ENCODE peak calls at places on chromosomes 13 and 19, in eight cellular contexts. Q is cardiac muscle cell; Z is C1 segment of cervical spinal cord; H is activated T-cell treated with anti-CD3 and anti-CD28 coated beads for 4 hours; G is iris pigment epithelial cell; M is upper lobe of right lung; I is CD8-positive, alpha-beta memory T cell; S is stimulated activated CD4-positive, alpha-beta T cell treated with anti-CD3 and anti-CD28 coated beads, Interleukin-15, amount 100 ng/mL, for 1 hour. V is an unnamed sample.

GRCh38 chr13:45198924-45199323 is 1.9 kb downstream of the KCTD4 start:
- DNase-seq in H (no peak), M (no peak), I (no peak), Z (no peak), Q (no peak), G (no peak), S (no peak), V (no peak)

GRCh38 chr19:496333-496634 is at the start of gene MADCAM1:
- DNase-seq in Z (no peak), M (no peak), S (no peak), G (no peak), I (no peak), H (no peak), Q (no peak), V (no peak)

GRCh38 chr13:75635101-75635620 is 969 bp upstream of the LMO7 start:
- DNase-seq in I (no peak), G (no peak), M (peak; percentile 64), S (no peak), Q (no peak), Z (no peak), H (no peak), V (no peak)

GRCh38 chr13:76708138-76708537 is 178.1 kb downstream of the KCTD12 start:
- DNase-seq in G (no peak), Z (peak; percentile 48), H (no peak), Q (no peak), I (no peak), M (no peak), S (no peak), V (no peak)

GRCh38 chr13:106467406-106468122 is 67.9 kb downstream of the EFNB2 start:
- DNase-seq in M (no peak), Z (no peak), I (no peak), G (no peak), H (no peak), S (no peak), Q (no peak), V (no peak)

GRCh38 chr19:10686661-10687517 is 14.3 kb upstream of the QTRT1 start:
- DNase-seq in Z (peak; percentile 58), G (no peak), Q (no peak), S (no peak), I (no peak), M (no peak), H (no peak), V (no peak)

GRCh38 chr19:19410553-19411550 is 5.4 kb downstream of the GATAD2A start:
- DNase-seq in Z (no peak), H (no peak), I (peak; percentile 36), G (no peak), S (no peak), Q (no peak), M (no peak), V (no peak)

GRCh38 chr19:35142531-35143230 is 374 bp upstream of the FXYD7 start:
- DNase-seq in I (peak; percentile 61), Z (no peak), G (no peak), H (peak; percentile 69), Q (peak; percentile 52), M (peak; percentile 80), S (peak; percentile 63), V (peak; percentile 61)

GRCh38 chr13:68713394-68713793 is 1394.2 kb upstream of the ATXN8OS start:
- DNase-seq in Z (no peak), I (no peak), Q (no peak), S (no peak), H (no peak), G (no peak), M (no peak), V (no peak)

GRCh38 chr13:76833465-76833864 is 52.7 kb downstream of the KCTD12 start:
- DNase-seq in G (no peak), I (no peak), Q (no peak), S (no peak), M (no peak), Z (no peak), H (no peak), V (no peak)

GRCh38 chr19:47518139-47518538 is 3.3 kb upstream of the NAPA start:
- DNase-seq in Q (no peak), H (peak; percentile 36), G (no peak), S (no peak), Z (no peak), M (no peak), I (peak; percentile 20), V (peak; percentile 9)

GRCh38 chr13:45512148-45512498 is 47.4 kb downstream of the COG3 start:
- DNase-seq in G (no peak), S (no peak), I (no peak), M (no peak), Z (no peak), Q (no peak), H (no peak), V (no peak)

GRCh38 chr13:48235814-48236135 is 2.8 kb downstream of the ITM2B start:
- DNase-seq in H (no peak), Z (no peak), S (no peak), I (no peak), G (no peak), Q (no peak), M (no peak), V (no peak)

GRCh38 chr19:15087182-15087581 is 5.2 kb downstream of the OR1I1 start:
- DNase-seq in I (no peak), S (no peak), Z (no peak), M (no peak), Q (no peak), H (no peak), G (no peak), V (no peak)

GRCh38 chr13:91909617-91910016 is 511.2 kb downstream of the GPC5 start:
- DNase-seq in Z (no peak), S (no peak), M (no peak), I (no peak), Q (no peak), G (no peak), H (no peak), V (no peak)

GRCh38 chr13:95156208-95156607 is 145.0 kb downstream of the ABCC4 start:
- DNase-seq in S (no peak), G (peak; percentile 44), I (no peak), Q (peak; percentile 63), H (no peak), Z (no peak), M (no peak), V (no peak)

GRCh38 chr13:59710416-59710815 is 453.3 kb downstream of the DIAPH3 start:
- DNase-seq in G (no peak), Q (no peak), M (no peak), I (no peak), Z (no peak), S (no peak), H (no peak), V (no peak)

GRCh38 chr19:50716178-50717025 is 3.2 kb downstream of the SHANK1 start:
- DNase-seq in Z (no peak), M (no peak), G (no peak), I (no peak), S (no peak), Q (no peak), H (no peak), V (no peak)

GRCh38 chr13:59746291-59746962 is 417.3 kb downstream of the DIAPH3 start:
- DNase-seq in Q (peak; percentile 21), Z (no peak), I (no peak), G (peak; percentile 77), M (no peak), S (no peak), H (no peak), V (no peak)

GRCh38 chr19:8552810-8553209 is 24.4 kb downstream of the MYO1F start:
- DNase-seq in S (no peak), Z (no peak), M (no peak), H (no peak), Q (peak; percentile 58), G (peak; percentile 67), I (no peak), V (no peak)

GRCh38 chr19:7679017-7679720 is 1.5 kb upstream of the TRAPPC5 start:
- DNase-seq in M (no peak), H (peak; percentile 56), Q (no peak), G (no peak), Z (peak; percentile 5), I (peak; percentile 53), S (peak; percentile 48), V (peak; percentile 51)

GRCh38 chr13:78875792-78876580 is 217.0 kb upstream of the OBI1 start:
- DNase-seq in Q (no peak), H (no peak), Z (no peak), M (no peak), G (no peak), S (no peak), I (no peak), V (no peak)

GRCh38 chr19:5126498-5127223 is 157.7 kb downstream of the KDM4B start:
- DNase-seq in I (no peak), Q (no peak), S (no peak), Z (no peak), H (no peak), G (no peak), M (no peak), V (no peak)

GRCh38 chr13:48431431-48431830 is 18.5 kb upstream of the LPAR6 start:
- DNase-seq in Z (no peak), M (no peak), S (no peak), G (peak; percentile 55), Q (peak; percentile 37), H (no peak), I (no peak), V (no peak)

GRCh38 chr19:10260141-10260584 is 8.1 kb downstream of the MRPL4 start:
- DNase-seq in I (no peak), H (peak; percentile 36), Z (no peak), M (peak; percentile 93), Q (no peak), G (no peak), S (no peak), V (peak; percentile 55)

GRCh38 chr13:113410472-113411201 is 42.7 kb downstream of the ADPRHL1 start:
- DNase-seq in G (peak; percentile 49), Q (no peak), S (no peak), Z (no peak), I (no peak), M (peak; percentile 42), H (no peak), V (no peak)

GRCh38 chr13:27482996-27483395 is 32.6 kb upstream of the MTIF3 start:
- DNase-seq in Z (no peak), I (no peak), H (no peak), Q (no peak), G (no peak), S (no peak), M (no peak), V (no peak)

GRCh38 chr19:48962029-48962848 is 2.9 kb upstream of the FTL start:
- DNase-seq in H (no peak), G (peak; percentile 56), I (no peak), Z (peak; percentile 6), M (peak; percentile 93), Q (peak; percentile 40), S (peak; percentile 33), V (no peak)

GRCh38 chr19:44050740-44051653 is 839 bp upstream of the ZNF223 start:
- DNase-seq in M (no peak), Q (peak; percentile 6), H (no peak), G (peak; percentile 1), Z (no peak), I (no peak), S (no peak), V (no peak)

GRCh38 chr13:36866232-36866631 is 47.2 kb downstream of the RFXAP start:
- DNase-seq in I (no peak), Z (no peak), H (no peak), Q (no peak), G (no peak), S (no peak), M (no peak), V (no peak)

GRCh38 chr13:85194482-85194881 is 604.7 kb downstream of the SLITRK6 start:
- DNase-seq in H (no peak), S (no peak), M (no peak), I (no peak), Q (no peak), Z (no peak), G (no peak), V (no peak)

GRCh38 chr13:113205428-113205931 is 3.0 kb downstream of the PCID2 start:
- DNase-seq in I (no peak), S (no peak), G (peak; percentile 76), H (no peak), Q (peak; percentile 48), M (no peak), Z (no peak), V (no peak)

GRCh38 chr19:47538812-47539211 is 23.9 kb upstream of the NAPA start:
- DNase-seq in I (no peak), H (no peak), G (no peak), Z (no peak), M (no peak), Q (no peak), S (no peak), V (no peak)

GRCh38 chr13:99122171-99122570 is 78.5 kb upstream of the UBAC2 start:
- DNase-seq in G (no peak), Z (no peak), M (no peak), S (no peak), I (no peak), H (no peak), Q (no peak), V (no peak)

V was measured in activated T-helper 9 cell treated with anti-CD3 and anti-CD28 coated beads, Interleukin-2, amount 50 U/mL, for 16 hours.